ENCODE peak calls at places on chromosomes 2 and 18, in four cellular contexts. One of them, this sample, is unnamed.

GRCh38 chr2:100381240-100381639 is 36.2 kb downstream of the CHST10 start:
- DNase-seq in CD8-positive, alpha-beta memory T cell: peak; percentile 72
- DNase-seq in cardiac fibroblast: peak; percentile 84
- DNase-seq in NAMALWA: peak; percentile 91
- DNase-seq in this sample: peak; percentile 70

GRCh38 chr2:96163768-96164429 is 18.7 kb upstream of the DUSP2 start:
- DNase-seq in cardiac fibroblast: no peak
- DNase-seq in NAMALWA: peak; percentile 88
- DNase-seq in CD8-positive, alpha-beta memory T cell: peak; percentile 90
- DNase-seq in this sample: no peak

GRCh38 chr2:173612354-173612753 is 257.7 kb downstream of the CDCA7 start:
- DNase-seq in NAMALWA: peak; percentile 19
- DNase-seq in CD8-positive, alpha-beta memory T cell: no peak
- DNase-seq in cardiac fibroblast: no peak
- DNase-seq in this sample: no peak

GRCh38 chr2:42974697-42975357 is 182.4 kb upstream of the HAAO start:
- DNase-seq in cardiac fibroblast: peak; percentile 69
- DNase-seq in CD8-positive, alpha-beta memory T cell: peak; percentile 66
- DNase-seq in NAMALWA: peak; percentile 44
- DNase-seq in this sample: peak; percentile 95

GRCh38 chr2:28247747-28248146 is 144.9 kb upstream of the FOSL2 start:
- DNase-seq in CD8-positive, alpha-beta memory T cell: no peak
- DNase-seq in NAMALWA: no peak
- DNase-seq in cardiac fibroblast: no peak
- DNase-seq in this sample: no peak

GRCh38 chr18:57128229-57128911 is 18.5 kb upstream of the BOD1L2 start:
- DNase-seq in cardiac fibroblast: no peak
- DNase-seq in NAMALWA: no peak
- DNase-seq in CD8-positive, alpha-beta memory T cell: no peak
- DNase-seq in this sample: no peak

GRCh38 chr18:1092228-1092627 is 187.6 kb downstream of the ADCYAP1 start:
- DNase-seq in NAMALWA: no peak
- DNase-seq in CD8-positive, alpha-beta memory T cell: no peak
- DNase-seq in cardiac fibroblast: no peak
- DNase-seq in this sample: no peak

GRCh38 chr2:149463328-149464002 is 124.1 kb downstream of the MMADHC start:
- DNase-seq in CD8-positive, alpha-beta memory T cell: no peak
- DNase-seq in NAMALWA: no peak
- DNase-seq in cardiac fibroblast: no peak
- DNase-seq in this sample: no peak

GRCh38 chr2:120850551-120850950 is 114.9 kb downstream of the GLI2 start:
- DNase-seq in NAMALWA: no peak
- DNase-seq in CD8-positive, alpha-beta memory T cell: no peak
- DNase-seq in cardiac fibroblast: no peak
- DNase-seq in this sample: no peak

GRCh38 chr2:62660582-62661262 is 44.8 kb upstream of the EHBP1 start:
- DNase-seq in cardiac fibroblast: peak; percentile 80
- DNase-seq in CD8-positive, alpha-beta memory T cell: no peak
- DNase-seq in NAMALWA: no peak
- DNase-seq in this sample: no peak

GRCh38 chr18:70220628-70221027 is 15.1 kb upstream of the RTTN start:
- DNase-seq in cardiac fibroblast: no peak
- DNase-seq in CD8-positive, alpha-beta memory T cell: no peak
- DNase-seq in NAMALWA: no peak
- DNase-seq in this sample: no peak

GRCh38 chr18:76859474-76860339 is 37.4 kb downstream of the ZNF236 start:
- DNase-seq in cardiac fibroblast: no peak
- DNase-seq in NAMALWA: no peak
- DNase-seq in CD8-positive, alpha-beta memory T cell: no peak
- DNase-seq in this sample: no peak

GRCh38 chr18:22564036-22564435 is 146.3 kb upstream of the CTAGE1 start:
- DNase-seq in CD8-positive, alpha-beta memory T cell: no peak
- DNase-seq in NAMALWA: no peak
- DNase-seq in cardiac fibroblast: peak; percentile 55
- DNase-seq in this sample: peak; percentile 97